ENCODE peak calls at places on chromosomes 4 and X, in ten cellular contexts. F, E, I, Y, S, V, C, N, H and L are unnamed samples.

GRCh38 chr4:90030953-90031352 is 96.2 kb upstream of the CCSER1 start:
- DNase-seq in F (no peak), E (peak), I (no peak), Y (no peak), S (peak), V (no peak), C (peak), N (no peak), H (no peak), L (no peak)

GRCh38 chr4:77073106-77073858 is 2.5 kb downstream of the CCNI start:
- DNase-seq in F (no peak), E (no peak), I (no peak), Y (no peak), S (no peak), V (no peak), C (no peak), N (no peak), H (peak), L (no peak)

GRCh38 chr4:2638730-2639129 is 102.3 kb downstream of the FAM193A start:
- DNase-seq in F (no peak), E (no peak), I (peak), Y (no peak), S (no peak), V (no peak), C (peak), N (no peak), H (no peak), L (peak)

GRCh38 chrX:17744896-17745523 is 7.7 kb downstream of the SCML1 start:
- DNase-seq in F (no peak), E (peak), I (no peak), Y (no peak), S (no peak), V (no peak), C (no peak), N (no peak), H (peak), L (no peak)

GRCh38 chrX:133493366-133493765 is 78.1 kb upstream of the GPC4 start:
- DNase-seq in F (no peak), E (no peak), I (no peak), Y (no peak), S (no peak), V (no peak), C (peak), N (no peak), H (no peak), L (no peak)

GRCh38 chr4:1459664-1460511 is 53.6 kb upstream of the NKX1-1 start:
- DNase-seq in F (no peak), E (no peak), I (peak), Y (no peak), S (no peak), V (peak), C (no peak), N (no peak), H (no peak), L (peak)

GRCh38 chr4:101232074-101232776 is 115.1 kb downstream of the PPP3CA start:
- DNase-seq in F (no peak), E (peak), I (no peak), Y (no peak), S (no peak), V (no peak), C (no peak), N (peak), H (no peak), L (no peak)

GRCh38 chr4:150244600-150244999 is 166.4 kb downstream of the DCLK2 start:
- DNase-seq in F (no peak), E (peak), I (no peak), Y (no peak), S (no peak), V (no peak), C (no peak), N (no peak), H (no peak), L (no peak)

GRCh38 chr4:188578657-188579056 is 439.4 kb downstream of the TRIML1 start:
- DNase-seq in F (no peak), E (no peak), I (no peak), Y (no peak), S (no peak), V (no peak), C (no peak), N (no peak), H (no peak), L (no peak)

GRCh38 chrX:68084765-68085164 is 348.5 kb downstream of the OPHN1 start:
- DNase-seq in F (peak), E (no peak), I (no peak), Y (no peak), S (no peak), V (no peak), C (no peak), N (peak), H (peak), L (peak)

GRCh38 chr4:8144359-8144758 is 14.3 kb downstream of the ABLIM2 start:
- DNase-seq in F (no peak), E (no peak), I (no peak), Y (no peak), S (no peak), V (no peak), C (no peak), N (no peak), H (peak), L (no peak)

GRCh38 chr4:59024257-59024656 is 1914.1 kb upstream of the IGFBP7 start:
- DNase-seq in F (no peak), E (no peak), I (no peak), Y (no peak), S (no peak), V (no peak), C (no peak), N (no peak), H (no peak), L (no peak)

GRCh38 chr4:152357206-152357605 is 178.7 kb downstream of the FBXW7 start:
- DNase-seq in F (no peak), E (peak), I (no peak), Y (no peak), S (no peak), V (no peak), C (no peak), N (peak), H (peak), L (peak)

GRCh38 chr4:75678965-75679364 is 5.8 kb upstream of the G3BP2 start:
- DNase-seq in F (no peak), E (no peak), I (no peak), Y (no peak), S (no peak), V (no peak), C (no peak), N (no peak), H (no peak), L (no peak)

GRCh38 chrX:70613295-70613694 is 168.7 kb downstream of the DLG3 start:
- DNase-seq in F (no peak), E (no peak), I (no peak), Y (no peak), S (no peak), V (no peak), C (no peak), N (no peak), H (no peak), L (no peak)

GRCh38 chr4:140037353-140038030 is 116.5 kb downstream of the MAML3 start:
- DNase-seq in F (no peak), E (peak), I (no peak), Y (no peak), S (no peak), V (no peak), C (no peak), N (no peak), H (no peak), L (no peak)

GRCh38 chrX:3518870-3519269 is 172.4 kb upstream of the MXRA5 start:
- DNase-seq in F (no peak), E (peak), I (peak), Y (no peak), S (peak), V (no peak), C (no peak), N (peak), H (no peak), L (no peak)

GRCh38 chr4:6334203-6334887 is 64.7 kb downstream of the WFS1 start:
- DNase-seq in F (no peak), E (no peak), I (no peak), Y (no peak), S (no peak), V (no peak), C (no peak), N (no peak), H (no peak), L (no peak)

GRCh38 chrX:24398766-24399165 is 38.3 kb downstream of the SUPT20HL1 start:
- DNase-seq in F (no peak), E (no peak), I (no peak), Y (peak), S (no peak), V (no peak), C (no peak), N (no peak), H (no peak), L (no peak)

GRCh38 chrX:33106737-33107136 is 104.6 kb downstream of the DMD start:
- DNase-seq in F (no peak), E (no peak), I (no peak), Y (no peak), S (no peak), V (no peak), C (no peak), N (no peak), H (no peak), L (no peak)

GRCh38 chr4:177479063-177479462 is 36.8 kb upstream of the AGA start:
- DNase-seq in F (no peak), E (no peak), I (no peak), Y (no peak), S (no peak), V (no peak), C (no peak), N (no peak), H (no peak), L (no peak)

GRCh38 chr4:76198411-76199237 is 15.0 kb downstream of the SCARB2 start:
- DNase-seq in F (peak), E (peak), I (no peak), Y (peak), S (no peak), V (no peak), C (peak), N (peak), H (peak), L (peak)

GRCh38 chr4:183552274-183553146 is 47.7 kb downstream of the ING2 start:
- DNase-seq in F (no peak), E (no peak), I (no peak), Y (no peak), S (no peak), V (no peak), C (no peak), N (no peak), H (no peak), L (no peak)

GRCh38 chrX:41655631-41656030 is 33.1 kb upstream of the GPR34 start:
- DNase-seq in F (no peak), E (peak), I (no peak), Y (no peak), S (no peak), V (no peak), C (no peak), N (no peak), H (no peak), L (no peak)

GRCh38 chrX:107678957-107679740 is 50.8 kb downstream of the PRPS1 start:
- DNase-seq in F (peak), E (peak), I (peak), Y (no peak), S (no peak), V (no peak), C (peak), N (peak), H (peak), L (no peak)

GRCh38 chr4:23232987-23233386 is 540.2 kb downstream of the GBA3 start:
- DNase-seq in F (no peak), E (no peak), I (no peak), Y (no peak), S (no peak), V (no peak), C (no peak), N (no peak), H (no peak), L (no peak)

GRCh38 chr4:53497446-53498069 is 93.7 kb downstream of the LNX1 start:
- DNase-seq in F (peak), E (no peak), I (peak), Y (no peak), S (no peak), V (no peak), C (peak), N (peak), H (peak), L (peak)

GRCh38 chr4:38967260-38968095 is 64.7 kb downstream of the TMEM156 start:
- DNase-seq in F (no peak), E (peak), I (no peak), Y (no peak), S (peak), V (no peak), C (no peak), N (peak), H (no peak), L (no peak)

GRCh38 chrX:40928076-40928475 is 157.2 kb upstream of the USP9X start:
- DNase-seq in F (no peak), E (no peak), I (no peak), Y (no peak), S (no peak), V (no peak), C (no peak), N (no peak), H (no peak), L (no peak)

GRCh38 chrX:134294548-134294947 is 57.6 kb downstream of the CCDC160 start:
- DNase-seq in F (no peak), E (no peak), I (no peak), Y (no peak), S (no peak), V (no peak), C (no peak), N (no peak), H (peak), L (no peak)

GRCh38 chrX:85503258-85504158 is 124.0 kb upstream of the POF1B start:
- DNase-seq in F (no peak), E (no peak), I (no peak), Y (no peak), S (no peak), V (no peak), C (no peak), N (no peak), H (no peak), L (no peak)

GRCh38 chr4:3193531-3194203 is 55.3 kb upstream of the MSANTD1 start:
- DNase-seq in F (no peak), E (no peak), I (no peak), Y (no peak), S (peak), V (no peak), C (no peak), N (no peak), H (peak), L (no peak)

GRCh38 chrX:77442728-77443127 is 4.5 kb upstream of the FGF16 start:
- DNase-seq in F (no peak), E (peak), I (no peak), Y (no peak), S (peak), V (no peak), C (no peak), N (no peak), H (no peak), L (no peak)

GRCh38 chr4:108141213-108142045 is 27.3 kb downstream of the LEF1 start:
- DNase-seq in F (no peak), E (no peak), I (no peak), Y (no peak), S (no peak), V (no peak), C (no peak), N (no peak), H (no peak), L (no peak)

GRCh38 chr4:111400736-111401135 is 744.5 kb upstream of the FAM241A start:
- DNase-seq in F (peak), E (no peak), I (no peak), Y (no peak), S (no peak), V (no peak), C (peak), N (no peak), H (no peak), L (no peak)

GRCh38 chr4:185775792-185776555 is 36.0 kb downstream of the SORBS2 start:
- DNase-seq in F (no peak), E (no peak), I (no peak), Y (no peak), S (no peak), V (no peak), C (no peak), N (no peak), H (no peak), L (no peak)
- H3K4me3 ChIP-seq in F (no peak), E (no peak), I (no peak), Y (no peak), S (no peak), V (no peak), C (no peak), N (no peak), H (no peak), L (no peak)

DNA sequence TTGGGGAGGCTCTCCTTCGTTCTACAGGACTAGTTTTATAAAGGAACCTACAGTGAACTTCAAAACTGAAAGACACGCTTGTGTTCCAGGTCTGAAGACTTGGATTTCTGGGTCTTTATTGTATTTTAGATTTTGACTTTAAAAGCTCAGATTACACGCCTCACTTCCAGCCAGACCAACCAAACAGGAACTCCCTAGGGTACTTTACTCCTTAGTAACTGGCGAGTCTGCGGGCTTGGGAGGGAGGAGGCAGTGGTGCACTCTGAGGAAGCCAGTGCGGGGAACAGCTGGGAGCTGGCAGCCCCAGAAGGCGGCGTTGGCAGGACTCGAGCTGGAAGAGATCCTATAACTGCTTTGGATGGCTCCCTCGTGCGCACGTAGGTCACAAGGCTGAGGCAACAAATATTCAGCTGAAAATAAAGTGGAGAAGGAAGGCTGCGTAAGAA is 388 bp upstream of the PHKA1 start:
- DNase-seq in F (peak), E (peak), I (peak), Y (peak), S (peak), V (peak), C (peak), N (peak), H (peak), L (peak)
- TF ChIP-seq POLR2A in F (no peak), E (no peak), I (no peak), Y (no peak), S (no peak), V (no peak), C (no peak), N (no peak), H (no peak), L (no peak)

DNA sequence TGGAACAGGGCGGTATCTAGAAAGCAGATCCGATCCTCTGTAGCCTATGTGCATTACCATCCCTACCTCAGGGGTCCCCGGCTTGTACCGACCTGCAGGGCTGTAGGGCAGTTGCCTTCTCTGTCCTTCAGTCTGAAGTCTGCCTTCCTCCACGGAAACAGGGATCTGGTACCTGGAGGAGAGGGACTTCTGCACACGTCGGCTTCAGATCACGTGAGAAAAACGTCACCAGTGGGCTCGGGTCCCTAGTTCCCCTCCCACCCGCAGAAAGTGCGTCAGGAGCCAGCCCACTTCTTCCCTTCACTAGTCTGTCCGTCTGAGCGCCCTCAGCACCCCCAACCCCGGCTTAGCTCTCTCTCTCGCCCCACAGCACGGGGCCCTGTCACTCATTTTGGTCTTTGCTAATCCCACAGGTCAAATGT is at the start of gene TCEAL5:
- DNase-seq in F (no peak), E (no peak), I (no peak), Y (no peak), S (no peak), V (no peak), C (peak), N (peak), H (no peak), L (no peak)
- H3K4me3 ChIP-seq in F (no peak), E (no peak), I (peak), Y (no peak), S (no peak), V (peak), C (no peak), N (peak), H (no peak), L (no peak)

GRCh38 chr4:95534032-95534431 is 14.7 kb downstream of the UNC5C start:
- DNase-seq in F (no peak), E (no peak), I (no peak), Y (no peak), S (no peak), V (no peak), C (no peak), N (no peak), H (no peak), L (no peak)

GRCh38 chr4:95531141-95531540 is 17.6 kb downstream of the UNC5C start:
- DNase-seq in F (no peak), E (no peak), I (no peak), Y (no peak), S (no peak), V (no peak), C (no peak), N (no peak), H (no peak), L (no peak)

GRCh38 chr4:95529941-95530340 is 18.8 kb downstream of the UNC5C start:
- DNase-seq in F (no peak), E (no peak), I (no peak), Y (no peak), S (no peak), V (no peak), C (no peak), N (no peak), H (no peak), L (no peak)

GRCh38 chr4:95533254-95533653 is 15.5 kb downstream of the UNC5C start:
- DNase-seq in F (no peak), E (no peak), I (no peak), Y (no peak), S (no peak), V (no peak), C (no peak), N (no peak), H (no peak), L (no peak)

DNA sequence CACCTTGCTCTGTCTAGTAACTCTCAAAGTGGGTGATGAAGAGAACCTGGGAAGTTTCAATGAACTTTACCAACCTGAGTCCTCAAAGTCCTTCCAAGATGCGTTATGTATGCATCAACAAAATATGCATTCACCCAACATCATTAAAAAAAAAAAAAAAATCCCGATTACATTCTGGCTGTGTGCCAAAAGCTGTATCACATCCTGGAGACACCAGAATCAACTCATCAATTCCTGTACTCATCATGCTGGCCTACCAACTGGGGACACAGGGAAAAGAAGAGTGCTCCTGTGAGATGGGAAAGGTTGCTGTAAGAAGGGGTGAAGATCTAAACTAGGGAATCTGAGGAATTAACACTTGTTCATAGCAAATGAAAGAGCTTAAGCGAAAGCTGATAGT is 16.5 kb downstream of the UNC5C start:
- DNase-seq in F (no peak), E (no peak), I (no peak), Y (no peak), S (no peak), V (no peak), C (no peak), N (no peak), H (no peak), L (no peak)
- TF ChIP-seq POLR2A in F (no peak), E (no peak), I (no peak), Y (no peak), S (no peak), V (no peak), C (no peak), N (no peak), H (no peak), L (no peak)

GRCh38 chr4:10302096-10302495 is 155.1 kb downstream of the ZNF518B start:
- DNase-seq in F (no peak), E (no peak), I (no peak), Y (no peak), S (no peak), V (no peak), C (peak), N (no peak), H (no peak), L (no peak)

GRCh38 chr4:10298681-10299080 is 158.5 kb downstream of the ZNF518B start:
- DNase-seq in F (no peak), E (no peak), I (no peak), Y (no peak), S (no peak), V (no peak), C (no peak), N (no peak), H (no peak), L (no peak)

GRCh38 chr4:10295326-10295725 is 161.9 kb downstream of the ZNF518B start:
- DNase-seq in F (no peak), E (no peak), I (no peak), Y (no peak), S (no peak), V (no peak), C (no peak), N (no peak), H (no peak), L (no peak)

GRCh38 chr4:10299601-10300000 is 157.6 kb downstream of the ZNF518B start:
- DNase-seq in F (no peak), E (no peak), I (no peak), Y (no peak), S (no peak), V (no peak), C (no peak), N (no peak), H (no peak), L (no peak)

DNA sequence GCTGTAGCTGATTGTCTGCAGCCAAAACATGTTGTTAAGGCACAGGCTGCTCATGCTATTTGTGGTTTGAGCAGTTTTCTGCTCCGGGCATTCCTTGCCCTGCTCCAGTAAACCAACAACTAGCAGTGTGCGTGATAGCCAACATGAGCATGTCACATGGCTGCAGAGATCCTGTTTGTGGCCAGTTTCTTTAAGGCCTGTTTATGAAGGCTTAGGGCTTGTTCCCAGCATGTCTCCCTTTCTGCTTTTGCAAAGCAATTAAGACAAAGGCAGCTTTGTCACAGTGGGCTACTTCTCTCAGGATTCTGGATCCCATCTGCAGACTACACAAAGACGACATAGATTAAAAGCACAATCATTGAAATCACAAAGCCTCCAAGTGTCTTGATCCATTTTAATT is 160.5 kb downstream of the ZNF518B start:
- DNase-seq in F (no peak), E (no peak), I (no peak), Y (peak), S (no peak), V (peak), C (peak), N (no peak), H (no peak), L (no peak)
- H3K4me3 ChIP-seq in F (no peak), E (no peak), I (no peak), Y (no peak), S (no peak), V (no peak), C (no peak), N (no peak), H (no peak), L (no peak)

GRCh38 chr4:168662297-168662985 is 165.6 kb downstream of the PALLD start:
- DNase-seq in F (no peak), E (peak), I (no peak), Y (no peak), S (no peak), V (no peak), C (no peak), N (no peak), H (no peak), L (no peak)
- TF ChIP-seq POLR2A in F (no peak), E (no peak), I (no peak), Y (no peak), S (no peak), V (no peak), C (no peak), N (no peak), H (no peak), L (no peak)